ENCODE peak calls at places on chromosome 1, in six cellular contexts. One of them, this sample, is unnamed.

GRCh38 chr1:232034547-232034946 is 408.0 kb downstream of the DISC1 start:
- DNase-seq in B cell: no peak
- DNase-seq in IMR-90: no peak
- DNase-seq in heart left ventricle: no peak
- DNase-seq in uterus: no peak
- DNase-seq in cardiac fibroblast: no peak
- DNase-seq in this sample: no peak

GRCh38 chr1:11629626-11630025 is 24.6 kb downstream of the FBXO2 start:
- DNase-seq in B cell: no peak
- DNase-seq in IMR-90: no peak
- DNase-seq in heart left ventricle: no peak
- DNase-seq in uterus: no peak
- DNase-seq in cardiac fibroblast: no peak
- DNase-seq in this sample: no peak

GRCh38 chr1:209808059-209808494 is 2.1 kb upstream of the IRF6 start:
- DNase-seq in B cell: no peak
- DNase-seq in IMR-90: peak
- DNase-seq in heart left ventricle: peak
- DNase-seq in uterus: no peak
- DNase-seq in cardiac fibroblast: peak
- DNase-seq in this sample: peak

GRCh38 chr1:54158071-54158470 is 5.3 kb upstream of the CDCP2 start:
- DNase-seq in B cell: no peak
- DNase-seq in IMR-90: no peak
- DNase-seq in heart left ventricle: no peak
- DNase-seq in uterus: no peak
- DNase-seq in cardiac fibroblast: peak
- DNase-seq in this sample: no peak

GRCh38 chr1:164785841-164786534 is 227.0 kb downstream of the PBX1 start:
- DNase-seq in B cell: no peak
- DNase-seq in IMR-90: peak
- DNase-seq in heart left ventricle: no peak
- DNase-seq in uterus: no peak
- DNase-seq in cardiac fibroblast: no peak
- DNase-seq in this sample: no peak

GRCh38 chr1:45864124-45864721 is 60.8 kb downstream of the MAST2 start:
- DNase-seq in B cell: no peak
- DNase-seq in IMR-90: no peak
- DNase-seq in heart left ventricle: no peak
- DNase-seq in uterus: no peak
- DNase-seq in cardiac fibroblast: no peak
- DNase-seq in this sample: no peak

GRCh38 chr1:182617075-182617429 is 12.9 kb upstream of the RGS16 start:
- DNase-seq in B cell: no peak
- DNase-seq in IMR-90: no peak
- DNase-seq in heart left ventricle: no peak
- DNase-seq in uterus: no peak
- DNase-seq in cardiac fibroblast: no peak
- DNase-seq in this sample: no peak

GRCh38 chr1:12477936-12478611 is 139.9 kb downstream of the DHRS3 start:
- DNase-seq in B cell: no peak
- DNase-seq in IMR-90: peak
- DNase-seq in heart left ventricle: peak
- DNase-seq in uterus: peak
- DNase-seq in cardiac fibroblast: peak
- DNase-seq in this sample: peak

GRCh38 chr1:19704247-19705113 is 39.8 kb downstream of the HTR6 start:
- DNase-seq in B cell: peak
- DNase-seq in IMR-90: peak
- DNase-seq in heart left ventricle: peak
- DNase-seq in uterus: peak
- DNase-seq in cardiac fibroblast: peak
- DNase-seq in this sample: peak

GRCh38 chr1:218339267-218339831 is 5.8 kb upstream of the TGFB2 start:
- DNase-seq in B cell: no peak
- DNase-seq in IMR-90: peak
- DNase-seq in heart left ventricle: no peak
- DNase-seq in uterus: no peak
- DNase-seq in cardiac fibroblast: peak
- DNase-seq in this sample: peak

GRCh38 chr1:63813829-63814277 is 40.0 kb downstream of the ROR1 start:
- DNase-seq in B cell: no peak
- DNase-seq in IMR-90: peak
- DNase-seq in heart left ventricle: no peak
- DNase-seq in uterus: peak
- DNase-seq in cardiac fibroblast: peak
- DNase-seq in this sample: peak

GRCh38 chr1:63818567-63819340 is 44.9 kb downstream of the ROR1 start:
- DNase-seq in B cell: no peak
- DNase-seq in IMR-90: no peak
- DNase-seq in heart left ventricle: no peak
- DNase-seq in uterus: no peak
- DNase-seq in cardiac fibroblast: no peak
- DNase-seq in this sample: peak

GRCh38 chr1:63817700-63818099 is 43.9 kb downstream of the ROR1 start:
- DNase-seq in B cell: no peak
- DNase-seq in IMR-90: no peak
- DNase-seq in heart left ventricle: no peak
- DNase-seq in uterus: no peak
- DNase-seq in cardiac fibroblast: no peak
- DNase-seq in this sample: no peak

GRCh38 chr1:63819795-63820194 is 46.0 kb downstream of the ROR1 start:
- DNase-seq in B cell: no peak
- DNase-seq in IMR-90: no peak
- DNase-seq in heart left ventricle: no peak
- DNase-seq in uterus: no peak
- DNase-seq in cardiac fibroblast: no peak
- DNase-seq in this sample: no peak

DNA sequence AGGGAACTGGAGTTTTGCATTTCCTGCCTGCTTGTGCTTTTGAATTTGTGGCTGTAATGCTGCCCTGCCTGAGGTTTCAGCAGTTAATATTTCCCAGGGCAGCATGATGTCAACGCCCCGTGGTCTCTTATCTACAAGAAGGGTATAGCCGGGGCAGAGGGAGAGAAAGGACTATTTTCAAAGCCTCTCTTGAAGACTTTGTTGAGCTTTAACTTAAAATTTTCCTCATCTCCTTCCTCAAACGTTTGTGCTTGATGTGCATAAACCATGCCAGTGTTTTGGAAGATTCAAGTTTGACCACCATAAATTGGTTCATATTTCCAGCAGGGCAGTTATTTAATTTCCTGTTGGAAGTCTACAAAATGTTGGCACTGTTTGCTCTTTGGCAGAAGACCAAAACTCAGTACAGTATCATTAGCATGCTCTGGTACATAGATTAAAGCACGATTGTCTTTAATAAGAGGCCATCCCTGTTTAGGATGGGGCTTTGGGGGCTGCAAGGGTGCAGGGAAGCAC is 43.4 kb downstream of the ROR1 start:
- DNase-seq in B cell: no peak
- DNase-seq in IMR-90: peak
- DNase-seq in heart left ventricle: no peak
- DNase-seq in uterus: no peak
- DNase-seq in cardiac fibroblast: peak
- DNase-seq in this sample: no peak
- TF ChIP-seq CTCF in B cell: no peak
- TF ChIP-seq CTCF in IMR-90: no peak
- TF ChIP-seq CTCF in heart left ventricle: no peak
- TF ChIP-seq CTCF in uterus: no peak
- TF ChIP-seq CTCF in cardiac fibroblast: no peak
- TF ChIP-seq CTCF in this sample: no peak

GRCh38 chr1:160361814-160362167 is 5.1 kb upstream of the NHLH1 start:
- DNase-seq in B cell: no peak
- DNase-seq in IMR-90: no peak
- DNase-seq in heart left ventricle: no peak
- DNase-seq in uterus: no peak
- DNase-seq in cardiac fibroblast: no peak
- DNase-seq in this sample: no peak

GRCh38 chr1:160360227-160360695 is 6.6 kb upstream of the NHLH1 start:
- DNase-seq in B cell: no peak
- DNase-seq in IMR-90: no peak
- DNase-seq in heart left ventricle: no peak
- DNase-seq in uterus: no peak
- DNase-seq in cardiac fibroblast: no peak
- DNase-seq in this sample: no peak

GRCh38 chr1:160361199-160361598 is 5.7 kb upstream of the NHLH1 start:
- DNase-seq in B cell: no peak
- DNase-seq in IMR-90: no peak
- DNase-seq in heart left ventricle: no peak
- DNase-seq in uterus: no peak
- DNase-seq in cardiac fibroblast: no peak
- DNase-seq in this sample: no peak

GRCh38 chr1:160358073-160358472 is 8.8 kb upstream of the NHLH1 start:
- DNase-seq in B cell: no peak
- DNase-seq in IMR-90: no peak
- DNase-seq in heart left ventricle: no peak
- DNase-seq in uterus: no peak
- DNase-seq in cardiac fibroblast: no peak
- DNase-seq in this sample: no peak

GRCh38 chr1:160359559-160360226 is 7.2 kb upstream of the NHLH1 start:
- DNase-seq in B cell: no peak
- DNase-seq in IMR-90: peak
- DNase-seq in heart left ventricle: no peak
- DNase-seq in uterus: no peak
- DNase-seq in cardiac fibroblast: no peak
- DNase-seq in this sample: no peak
- TF ChIP-seq CTCF in B cell: no peak
- TF ChIP-seq CTCF in IMR-90: no peak
- TF ChIP-seq CTCF in heart left ventricle: no peak
- TF ChIP-seq CTCF in uterus: no peak
- TF ChIP-seq CTCF in cardiac fibroblast: no peak
- TF ChIP-seq CTCF in this sample: peak

GRCh38 chr1:230387296-230387695 is 38.8 kb downstream of the PGBD5 start:
- DNase-seq in B cell: no peak
- DNase-seq in IMR-90: no peak
- DNase-seq in heart left ventricle: no peak
- DNase-seq in uterus: no peak
- DNase-seq in cardiac fibroblast: no peak
- DNase-seq in this sample: no peak

GRCh38 chr1:230387876-230388275 is 38.3 kb downstream of the PGBD5 start:
- DNase-seq in B cell: no peak
- DNase-seq in IMR-90: no peak
- DNase-seq in heart left ventricle: no peak
- DNase-seq in uterus: no peak
- DNase-seq in cardiac fibroblast: no peak
- DNase-seq in this sample: no peak

GRCh38 chr1:230385930-230386329 is 40.2 kb downstream of the PGBD5 start:
- DNase-seq in B cell: no peak
- DNase-seq in IMR-90: no peak
- DNase-seq in heart left ventricle: no peak
- DNase-seq in uterus: no peak
- DNase-seq in cardiac fibroblast: no peak
- DNase-seq in this sample: no peak

GRCh38 chr1:230385173-230385480 is 41.0 kb downstream of the PGBD5 start:
- DNase-seq in B cell: no peak
- DNase-seq in IMR-90: no peak
- DNase-seq in heart left ventricle: no peak
- DNase-seq in uterus: no peak
- DNase-seq in cardiac fibroblast: no peak
- DNase-seq in this sample: no peak

DNA sequence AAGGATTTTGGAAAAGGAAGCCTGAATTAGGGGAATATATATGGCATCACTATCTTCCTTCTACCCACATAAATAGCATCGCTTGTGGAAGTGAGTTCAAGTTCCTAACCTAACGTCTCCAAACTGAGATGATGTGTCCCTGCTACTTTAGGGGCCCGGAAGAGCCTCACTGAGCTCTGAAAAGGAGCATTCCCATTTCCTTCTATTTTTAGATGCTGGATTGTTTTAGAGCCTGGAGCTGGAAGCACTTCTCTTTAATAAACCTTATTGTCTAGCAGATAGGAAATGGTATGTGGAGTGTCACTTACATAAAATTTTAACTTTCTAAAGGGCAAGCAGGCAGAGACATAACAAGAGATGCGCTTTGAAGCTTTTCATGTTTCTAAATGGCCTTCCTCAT is 39.3 kb downstream of the PGBD5 start:
- DNase-seq in B cell: no peak
- DNase-seq in IMR-90: no peak
- DNase-seq in heart left ventricle: no peak
- DNase-seq in uterus: no peak
- DNase-seq in cardiac fibroblast: no peak
- DNase-seq in this sample: no peak
- TF ChIP-seq CTCF in B cell: no peak
- TF ChIP-seq CTCF in IMR-90: no peak
- TF ChIP-seq CTCF in heart left ventricle: no peak
- TF ChIP-seq CTCF in uterus: no peak
- TF ChIP-seq CTCF in cardiac fibroblast: no peak
- TF ChIP-seq CTCF in this sample: no peak

GRCh38 chr1:168561989-168562388 is 14.4 kb upstream of the XCL1 start:
- DNase-seq in B cell: no peak
- DNase-seq in IMR-90: no peak
- DNase-seq in heart left ventricle: no peak
- DNase-seq in uterus: no peak
- DNase-seq in cardiac fibroblast: no peak
- DNase-seq in this sample: no peak

GRCh38 chr1:168567568-168567967 is 8.8 kb upstream of the XCL1 start:
- DNase-seq in B cell: no peak
- DNase-seq in IMR-90: no peak
- DNase-seq in heart left ventricle: no peak
- DNase-seq in uterus: no peak
- DNase-seq in cardiac fibroblast: no peak
- DNase-seq in this sample: no peak

GRCh38 chr1:168570652-168571051 is 5.8 kb upstream of the XCL1 start:
- DNase-seq in B cell: no peak
- DNase-seq in IMR-90: no peak
- DNase-seq in heart left ventricle: no peak
- DNase-seq in uterus: no peak
- DNase-seq in cardiac fibroblast: no peak
- DNase-seq in this sample: no peak

GRCh38 chr1:168565825-168566224 is 10.6 kb upstream of the XCL1 start:
- DNase-seq in B cell: no peak
- DNase-seq in IMR-90: no peak
- DNase-seq in heart left ventricle: no peak
- DNase-seq in uterus: no peak
- DNase-seq in cardiac fibroblast: no peak
- DNase-seq in this sample: no peak

DNA sequence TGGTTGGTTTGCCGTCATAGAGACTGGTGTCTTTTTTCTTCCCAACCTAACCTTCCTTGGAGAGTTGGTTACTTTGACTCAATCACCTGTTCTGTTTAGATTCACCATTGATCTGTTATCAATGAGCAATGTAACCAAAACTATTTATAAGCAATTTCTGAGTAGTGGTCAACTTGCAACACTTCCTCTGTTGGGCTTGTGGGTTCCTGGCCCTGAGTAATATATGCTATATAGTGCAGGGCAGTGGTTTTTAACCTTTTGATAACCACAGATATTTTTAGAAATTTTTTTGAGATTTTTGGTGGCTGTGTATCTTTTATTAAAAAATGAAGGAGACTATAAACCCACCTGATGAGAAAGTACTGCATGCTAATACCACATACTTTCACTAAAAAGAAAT is 9.4 kb upstream of the XCL1 start:
- DNase-seq in B cell: no peak
- DNase-seq in IMR-90: no peak
- DNase-seq in heart left ventricle: no peak
- DNase-seq in uterus: no peak
- DNase-seq in cardiac fibroblast: no peak
- DNase-seq in this sample: no peak
- TF ChIP-seq CTCF in B cell: no peak
- TF ChIP-seq CTCF in IMR-90: no peak
- TF ChIP-seq CTCF in heart left ventricle: no peak
- TF ChIP-seq CTCF in uterus: no peak
- TF ChIP-seq CTCF in cardiac fibroblast: no peak
- TF ChIP-seq CTCF in this sample: no peak

GRCh38 chr1:47948126-47948525 is 49.1 kb downstream of the TRABD2B start:
- DNase-seq in B cell: no peak
- DNase-seq in IMR-90: no peak
- DNase-seq in heart left ventricle: no peak
- DNase-seq in uterus: no peak
- DNase-seq in cardiac fibroblast: no peak
- DNase-seq in this sample: no peak
- TF ChIP-seq CTCF in B cell: no peak
- TF ChIP-seq CTCF in IMR-90: no peak
- TF ChIP-seq CTCF in heart left ventricle: no peak
- TF ChIP-seq CTCF in uterus: no peak
- TF ChIP-seq CTCF in cardiac fibroblast: no peak
- TF ChIP-seq CTCF in this sample: no peak